ENCODE peak calls at places on chromosomes 2 and 18, in seven cellular contexts. One of them, this sample, is unnamed.

GRCh38 chr2:126664234-126664633 is 8.3 kb downstream of the GYPC start:
- DNase-seq in A549: no peak
- DNase-seq in sigmoid colon: no peak
- DNase-seq in adrenal gland: no peak
- DNase-seq in esophagus squamous epithelium: no peak
- DNase-seq in ovary: no peak
- DNase-seq in prostate gland: no peak
- DNase-seq in this sample: no peak

GRCh38 chr2:74576151-74576755 is 21.7 kb downstream of the DOK1 start:
- DNase-seq in A549: no peak
- DNase-seq in sigmoid colon: no peak
- DNase-seq in adrenal gland: no peak
- DNase-seq in esophagus squamous epithelium: no peak
- DNase-seq in ovary: no peak
- DNase-seq in prostate gland: no peak
- DNase-seq in this sample: no peak

GRCh38 chr2:53558867-53559266 is 208.7 kb upstream of the CHAC2 start:
- DNase-seq in A549: no peak
- DNase-seq in sigmoid colon: no peak
- DNase-seq in adrenal gland: no peak
- DNase-seq in esophagus squamous epithelium: no peak
- DNase-seq in ovary: no peak
- DNase-seq in prostate gland: no peak
- DNase-seq in this sample: no peak

GRCh38 chr2:85796549-85797262 is 42.9 kb downstream of the ATOH8 start:
- DNase-seq in A549: no peak
- DNase-seq in sigmoid colon: peak
- DNase-seq in adrenal gland: no peak
- DNase-seq in esophagus squamous epithelium: no peak
- DNase-seq in ovary: no peak
- DNase-seq in prostate gland: no peak
- DNase-seq in this sample: peak

GRCh38 chr2:49153231-49153630 is 1.1 kb downstream of the FSHR start:
- DNase-seq in A549: no peak
- DNase-seq in sigmoid colon: no peak
- DNase-seq in adrenal gland: no peak
- DNase-seq in esophagus squamous epithelium: no peak
- DNase-seq in ovary: no peak
- DNase-seq in prostate gland: no peak
- DNase-seq in this sample: no peak

GRCh38 chr2:126995652-126996377 is 97.1 kb downstream of the TEX51 start:
- DNase-seq in A549: no peak
- DNase-seq in sigmoid colon: no peak
- DNase-seq in adrenal gland: no peak
- DNase-seq in esophagus squamous epithelium: no peak
- DNase-seq in ovary: no peak
- DNase-seq in prostate gland: no peak
- DNase-seq in this sample: no peak

GRCh38 chr2:7023542-7023941 is 106.3 kb downstream of the RNF144A start:
- DNase-seq in A549: no peak
- DNase-seq in sigmoid colon: peak
- DNase-seq in adrenal gland: peak
- DNase-seq in esophagus squamous epithelium: no peak
- DNase-seq in ovary: no peak
- DNase-seq in prostate gland: no peak
- DNase-seq in this sample: no peak

GRCh38 chr2:127596311-127597045 is 49.5 kb upstream of the GPR17 start:
- DNase-seq in A549: no peak
- DNase-seq in sigmoid colon: peak
- DNase-seq in adrenal gland: peak
- DNase-seq in esophagus squamous epithelium: no peak
- DNase-seq in ovary: no peak
- DNase-seq in prostate gland: no peak
- DNase-seq in this sample: peak

DNA sequence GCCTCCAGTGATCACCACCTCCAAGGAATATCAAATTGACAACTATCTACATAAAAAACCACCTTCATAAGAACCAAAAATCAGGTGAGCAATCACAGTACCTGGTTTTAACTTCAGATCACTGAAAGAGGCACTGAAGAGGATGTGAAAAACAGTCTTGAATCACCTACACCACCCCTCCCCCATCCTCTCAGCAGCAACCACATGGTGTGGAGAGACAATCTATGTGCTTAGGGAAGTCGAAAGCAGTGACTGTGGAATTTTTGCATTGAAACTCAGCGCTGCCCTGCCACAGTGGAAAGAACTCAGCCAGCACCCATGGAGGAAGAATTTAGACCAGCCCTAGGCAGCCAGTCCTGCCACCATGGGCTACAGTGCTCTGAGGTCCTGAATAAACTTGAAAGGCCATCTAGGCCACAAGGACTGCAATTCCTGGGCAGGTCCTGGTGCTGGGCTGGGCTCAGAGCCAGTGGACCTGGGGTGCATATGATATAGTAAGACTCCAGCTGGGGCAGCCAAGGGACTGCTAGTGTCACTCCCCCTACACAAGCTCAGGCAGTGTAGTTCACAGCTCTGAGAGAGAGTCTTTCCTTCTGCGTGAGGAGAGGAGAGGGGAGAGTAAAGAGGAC is 75.6 kb downstream of the ATL2 start:
- DNase-seq in A549: no peak
- DNase-seq in sigmoid colon: no peak
- DNase-seq in adrenal gland: no peak
- DNase-seq in esophagus squamous epithelium: no peak
- DNase-seq in ovary: no peak
- DNase-seq in prostate gland: no peak
- DNase-seq in this sample: no peak
- TF ChIP-seq CTCF in A549: no peak
- TF ChIP-seq CTCF in sigmoid colon: no peak
- TF ChIP-seq CTCF in adrenal gland: no peak
- TF ChIP-seq CTCF in esophagus squamous epithelium: no peak
- TF ChIP-seq CTCF in ovary: no peak
- TF ChIP-seq CTCF in prostate gland: no peak
- TF ChIP-seq CTCF in this sample: no peak

GRCh38 chr2:20400306-20400705 is 46.6 kb upstream of the RHOB start:
- DNase-seq in A549: no peak
- DNase-seq in sigmoid colon: peak
- DNase-seq in adrenal gland: no peak
- DNase-seq in esophagus squamous epithelium: no peak
- DNase-seq in ovary: no peak
- DNase-seq in prostate gland: no peak
- DNase-seq in this sample: no peak

GRCh38 chr2:20403693-20404381 is 43.0 kb upstream of the RHOB start:
- DNase-seq in A549: no peak
- DNase-seq in sigmoid colon: peak
- DNase-seq in adrenal gland: peak
- DNase-seq in esophagus squamous epithelium: no peak
- DNase-seq in ovary: no peak
- DNase-seq in prostate gland: no peak
- DNase-seq in this sample: no peak

GRCh38 chr2:20400787-20401494 is 45.9 kb upstream of the RHOB start:
- DNase-seq in A549: no peak
- DNase-seq in sigmoid colon: peak
- DNase-seq in adrenal gland: peak
- DNase-seq in esophagus squamous epithelium: no peak
- DNase-seq in ovary: no peak
- DNase-seq in prostate gland: no peak
- DNase-seq in this sample: no peak

GRCh38 chr2:20398956-20399567 is 47.8 kb upstream of the RHOB start:
- DNase-seq in A549: no peak
- DNase-seq in sigmoid colon: peak
- DNase-seq in adrenal gland: peak
- DNase-seq in esophagus squamous epithelium: no peak
- DNase-seq in ovary: no peak
- DNase-seq in prostate gland: no peak
- DNase-seq in this sample: no peak

GRCh38 chr2:20401495-20401855 is 45.4 kb upstream of the RHOB start:
- DNase-seq in A549: no peak
- DNase-seq in sigmoid colon: peak
- DNase-seq in adrenal gland: peak
- DNase-seq in esophagus squamous epithelium: no peak
- DNase-seq in ovary: no peak
- DNase-seq in prostate gland: peak
- DNase-seq in this sample: no peak
- H3K27ac ChIP-seq in A549: no peak
- H3K27ac ChIP-seq in sigmoid colon: peak
- H3K27ac ChIP-seq in adrenal gland: no peak
- H3K27ac ChIP-seq in esophagus squamous epithelium: peak
- H3K27ac ChIP-seq in ovary: no peak
- H3K27ac ChIP-seq in prostate gland: peak
- H3K27ac ChIP-seq in this sample: no peak

GRCh38 chr2:230798769-230799399 is 65.9 kb upstream of the ITM2C start:
- DNase-seq in A549: peak
- DNase-seq in sigmoid colon: no peak
- DNase-seq in adrenal gland: no peak
- DNase-seq in esophagus squamous epithelium: no peak
- DNase-seq in ovary: no peak
- DNase-seq in prostate gland: peak
- DNase-seq in this sample: no peak

GRCh38 chr2:230794472-230794871 is 70.3 kb upstream of the ITM2C start:
- DNase-seq in A549: no peak
- DNase-seq in sigmoid colon: no peak
- DNase-seq in adrenal gland: no peak
- DNase-seq in esophagus squamous epithelium: no peak
- DNase-seq in ovary: no peak
- DNase-seq in prostate gland: no peak
- DNase-seq in this sample: peak

GRCh38 chr2:230795856-230796255 is 68.9 kb upstream of the ITM2C start:
- DNase-seq in A549: no peak
- DNase-seq in sigmoid colon: peak
- DNase-seq in adrenal gland: no peak
- DNase-seq in esophagus squamous epithelium: no peak
- DNase-seq in ovary: no peak
- DNase-seq in prostate gland: no peak
- DNase-seq in this sample: no peak

GRCh38 chr2:230796280-230796862 is 68.4 kb upstream of the ITM2C start:
- DNase-seq in A549: no peak
- DNase-seq in sigmoid colon: no peak
- DNase-seq in adrenal gland: no peak
- DNase-seq in esophagus squamous epithelium: no peak
- DNase-seq in ovary: no peak
- DNase-seq in prostate gland: peak
- DNase-seq in this sample: no peak

GRCh38 chr2:230797515-230798495 is 66.9 kb upstream of the ITM2C start:
- DNase-seq in A549: no peak
- DNase-seq in sigmoid colon: no peak
- DNase-seq in adrenal gland: no peak
- DNase-seq in esophagus squamous epithelium: no peak
- DNase-seq in ovary: no peak
- DNase-seq in prostate gland: no peak
- DNase-seq in this sample: peak
- TF ChIP-seq POLR2A in A549: no peak
- TF ChIP-seq POLR2A in sigmoid colon: no peak
- TF ChIP-seq POLR2A in adrenal gland: no peak
- TF ChIP-seq POLR2A in esophagus squamous epithelium: no peak
- TF ChIP-seq POLR2A in ovary: no peak
- TF ChIP-seq POLR2A in prostate gland: no peak
- TF ChIP-seq POLR2A in this sample: no peak

GRCh38 chr2:207945201-207945600 is 80.1 kb downstream of the PLEKHM3 start:
- DNase-seq in A549: no peak
- DNase-seq in sigmoid colon: no peak
- DNase-seq in adrenal gland: no peak
- DNase-seq in esophagus squamous epithelium: no peak
- DNase-seq in ovary: no peak
- DNase-seq in prostate gland: no peak
- DNase-seq in this sample: no peak
- TF ChIP-seq CTCF in A549: no peak
- TF ChIP-seq CTCF in sigmoid colon: no peak
- TF ChIP-seq CTCF in adrenal gland: no peak
- TF ChIP-seq CTCF in esophagus squamous epithelium: no peak
- TF ChIP-seq CTCF in ovary: no peak
- TF ChIP-seq CTCF in prostate gland: no peak
- TF ChIP-seq CTCF in this sample: no peak

GRCh38 chr18:36311026-36311570 is 13.6 kb downstream of the FHOD3 start:
- DNase-seq in A549: no peak
- DNase-seq in sigmoid colon: no peak
- DNase-seq in adrenal gland: peak
- DNase-seq in esophagus squamous epithelium: no peak
- DNase-seq in ovary: no peak
- DNase-seq in prostate gland: no peak
- DNase-seq in this sample: no peak

GRCh38 chr18:36308711-36309435 is 11.4 kb downstream of the FHOD3 start:
- DNase-seq in A549: no peak
- DNase-seq in sigmoid colon: no peak
- DNase-seq in adrenal gland: peak
- DNase-seq in esophagus squamous epithelium: no peak
- DNase-seq in ovary: no peak
- DNase-seq in prostate gland: no peak
- DNase-seq in this sample: no peak

GRCh38 chr18:36312806-36313395 is 15.4 kb downstream of the FHOD3 start:
- DNase-seq in A549: no peak
- DNase-seq in sigmoid colon: no peak
- DNase-seq in adrenal gland: peak
- DNase-seq in esophagus squamous epithelium: no peak
- DNase-seq in ovary: peak
- DNase-seq in prostate gland: no peak
- DNase-seq in this sample: no peak

GRCh38 chr18:36307513-36307912 is 10.0 kb downstream of the FHOD3 start:
- DNase-seq in A549: no peak
- DNase-seq in sigmoid colon: no peak
- DNase-seq in adrenal gland: no peak
- DNase-seq in esophagus squamous epithelium: no peak
- DNase-seq in ovary: no peak
- DNase-seq in prostate gland: no peak
- DNase-seq in this sample: no peak

GRCh38 chr18:36309436-36310391 is 12.2 kb downstream of the FHOD3 start:
- DNase-seq in A549: peak
- DNase-seq in sigmoid colon: no peak
- DNase-seq in adrenal gland: peak
- DNase-seq in esophagus squamous epithelium: no peak
- DNase-seq in ovary: peak
- DNase-seq in prostate gland: no peak
- DNase-seq in this sample: no peak
- H3K27ac ChIP-seq in A549: peak
- H3K27ac ChIP-seq in sigmoid colon: no peak
- H3K27ac ChIP-seq in adrenal gland: peak
- H3K27ac ChIP-seq in esophagus squamous epithelium: peak
- H3K27ac ChIP-seq in ovary: no peak
- H3K27ac ChIP-seq in prostate gland: no peak
- H3K27ac ChIP-seq in this sample: no peak

GRCh38 chr2:61065706-61066688 is at the start of gene SANBR:
- DNase-seq in A549: peak
- DNase-seq in sigmoid colon: peak
- DNase-seq in adrenal gland: peak
- DNase-seq in esophagus squamous epithelium: peak
- DNase-seq in ovary: peak
- DNase-seq in prostate gland: peak
- DNase-seq in this sample: peak
- TF ChIP-seq POLR2A in A549: peak
- TF ChIP-seq POLR2A in sigmoid colon: no peak
- TF ChIP-seq POLR2A in adrenal gland: no peak
- TF ChIP-seq POLR2A in esophagus squamous epithelium: peak
- TF ChIP-seq POLR2A in ovary: no peak
- TF ChIP-seq POLR2A in prostate gland: peak
- TF ChIP-seq POLR2A in this sample: peak

DNA sequence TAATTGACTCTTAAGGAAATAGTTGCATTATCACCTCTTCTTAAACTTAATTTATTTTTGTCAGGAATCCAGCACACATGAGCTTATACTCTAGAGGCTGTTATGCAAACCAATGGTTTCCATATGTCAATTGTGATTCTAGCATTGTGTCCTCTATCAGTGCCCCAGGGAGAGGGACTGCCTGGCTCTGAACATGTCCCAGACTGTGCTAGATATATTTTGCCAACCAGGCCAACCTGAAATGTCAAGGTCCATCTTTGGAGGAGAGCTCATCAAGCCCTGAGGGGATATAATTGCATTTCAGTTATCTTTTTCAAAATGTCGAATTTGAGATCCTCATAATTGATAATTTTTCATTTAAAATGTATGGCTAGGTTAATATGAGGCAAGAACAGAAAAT is 34.2 kb downstream of the HNMT start:
- DNase-seq in A549: no peak
- DNase-seq in sigmoid colon: no peak
- DNase-seq in adrenal gland: no peak
- DNase-seq in esophagus squamous epithelium: no peak
- DNase-seq in ovary: no peak
- DNase-seq in prostate gland: no peak
- DNase-seq in this sample: no peak
- TF ChIP-seq CTCF in A549: no peak
- TF ChIP-seq CTCF in sigmoid colon: no peak
- TF ChIP-seq CTCF in adrenal gland: no peak
- TF ChIP-seq CTCF in esophagus squamous epithelium: no peak
- TF ChIP-seq CTCF in ovary: no peak
- TF ChIP-seq CTCF in prostate gland: no peak
- TF ChIP-seq CTCF in this sample: no peak

This sample was measured in Peyer's patch.